ENCODE peak calls at places on chromosome 22, in six cellular contexts. Y, R, V, S, W and F are unnamed samples.

GRCh38 chr22:17980638-17981051 is 43.7 kb downstream of the MICAL3 start:
- DNase-seq in V (peak), R (no peak), Y (no peak), W (no peak), S (no peak), F (peak)

GRCh38 chr22:17726561-17727243 is 47.6 kb downstream of the BID start:
- DNase-seq in Y (no peak), R (no peak), S (no peak), V (no peak), W (no peak), F (no peak)

GRCh38 chr22:42788021-42788420 is 67.4 kb upstream of the A4GALT start:
- DNase-seq in Y (no peak), R (no peak), V (no peak), S (no peak), W (no peak), F (no peak)

GRCh38 chr22:48493733-48494132 is 1333.9 kb downstream of the BRD1 start:
- DNase-seq in V (no peak), S (no peak), W (no peak), R (no peak), Y (no peak), F (no peak)

GRCh38 chr22:27022256-27022655 is 364.9 kb downstream of the MIAT start:
- DNase-seq in W (no peak), R (no peak), Y (no peak), S (no peak), V (no peak), F (no peak)

GRCh38 chr22:46742576-46743221 is 4.6 kb upstream of the CERK start:
- DNase-seq in Y (no peak), S (no peak), R (no peak), W (no peak), V (peak), F (no peak)

GRCh38 chr22:39999144-39999757 is 4.5 kb downstream of the FAM83F start:
- DNase-seq in Y (no peak), S (no peak), V (peak), R (no peak), W (no peak), F (no peak)

GRCh38 chr22:44431256-44431655 is 66.8 kb downstream of the RTL6 start:
- DNase-seq in W (no peak), Y (no peak), V (no peak), R (no peak), S (no peak), F (no peak)

GRCh38 chr22:22697377-22698120 is 53.1 kb downstream of the GGTLC2 start:
- DNase-seq in Y (no peak), S (no peak), V (no peak), R (no peak), W (no peak), F (no peak)